ENCODE peak calls at places on chromosomes 3 and 15, in ten cellular contexts. One of them, this sample, is unnamed.

GRCh38 chr3:46916799-46917198 is 39.3 kb downstream of the PTH1R start:
- DNase-seq in CD4-positive, alpha-beta T cell: no peak
- DNase-seq in SK-N-SH: no peak
- DNase-seq in fibroblast of lung: no peak
- DNase-seq in uterus: no peak
- DNase-seq in heart right ventricle: no peak
- DNase-seq in CD4-positive, alpha-beta memory T cell: no peak
- DNase-seq in tibial artery: no peak
- DNase-seq in cardiac muscle cell: no peak
- DNase-seq in GM23248: no peak
- DNase-seq in this sample: no peak

GRCh38 chr3:131917006-131917405 is 117.8 kb downstream of the CPNE4 start:
- DNase-seq in GM23248: peak; percentile 51
- DNase-seq in CD4-positive, alpha-beta memory T cell: no peak
- DNase-seq in CD4-positive, alpha-beta T cell: no peak
- DNase-seq in uterus: no peak
- DNase-seq in fibroblast of lung: peak; percentile 13
- DNase-seq in cardiac muscle cell: no peak
- DNase-seq in tibial artery: no peak
- DNase-seq in heart right ventricle: no peak
- DNase-seq in SK-N-SH: no peak
- DNase-seq in this sample: no peak

GRCh38 chr3:142902356-142902755 is 13.5 kb upstream of the PCOLCE2 start:
- DNase-seq in CD4-positive, alpha-beta T cell: no peak
- DNase-seq in heart right ventricle: no peak
- DNase-seq in cardiac muscle cell: no peak
- DNase-seq in CD4-positive, alpha-beta memory T cell: no peak
- DNase-seq in GM23248: peak; percentile 36
- DNase-seq in uterus: no peak
- DNase-seq in SK-N-SH: no peak
- DNase-seq in fibroblast of lung: peak; percentile 15
- DNase-seq in tibial artery: no peak
- DNase-seq in this sample: no peak

GRCh38 chr3:13621381-13622221 is 72.7 kb downstream of the FBLN2 start:
- DNase-seq in tibial artery: no peak
- DNase-seq in cardiac muscle cell: no peak
- DNase-seq in SK-N-SH: no peak
- DNase-seq in CD4-positive, alpha-beta memory T cell: peak; percentile 33
- DNase-seq in fibroblast of lung: no peak
- DNase-seq in CD4-positive, alpha-beta T cell: peak; percentile 4
- DNase-seq in heart right ventricle: no peak
- DNase-seq in GM23248: no peak
- DNase-seq in uterus: no peak
- DNase-seq in this sample: no peak

GRCh38 chr3:46420931-46421330 is 13.9 kb downstream of the CCRL2 start:
- DNase-seq in CD4-positive, alpha-beta memory T cell: no peak
- DNase-seq in cardiac muscle cell: no peak
- DNase-seq in SK-N-SH: no peak
- DNase-seq in GM23248: no peak
- DNase-seq in uterus: no peak
- DNase-seq in heart right ventricle: no peak
- DNase-seq in fibroblast of lung: no peak
- DNase-seq in CD4-positive, alpha-beta T cell: no peak
- DNase-seq in tibial artery: no peak
- DNase-seq in this sample: no peak

GRCh38 chr3:101851072-101851471 is 1.8 kb downstream of the NFKBIZ start:
- DNase-seq in CD4-positive, alpha-beta memory T cell: no peak
- DNase-seq in cardiac muscle cell: no peak
- DNase-seq in fibroblast of lung: no peak
- DNase-seq in tibial artery: no peak
- DNase-seq in CD4-positive, alpha-beta T cell: no peak
- DNase-seq in uterus: no peak
- DNase-seq in GM23248: peak; percentile 49
- DNase-seq in SK-N-SH: no peak
- DNase-seq in heart right ventricle: no peak
- DNase-seq in this sample: no peak

GRCh38 chr3:13571831-13572750 is 23.2 kb downstream of the FBLN2 start:
- DNase-seq in fibroblast of lung: no peak
- DNase-seq in SK-N-SH: peak; percentile 15
- DNase-seq in CD4-positive, alpha-beta memory T cell: no peak
- DNase-seq in CD4-positive, alpha-beta T cell: no peak
- DNase-seq in uterus: no peak
- DNase-seq in heart right ventricle: no peak
- DNase-seq in cardiac muscle cell: no peak
- DNase-seq in tibial artery: no peak
- DNase-seq in GM23248: no peak
- DNase-seq in this sample: peak; percentile 50

GRCh38 chr3:185813691-185814215 is 11.1 kb downstream of the IGF2BP2 start:
- DNase-seq in tibial artery: no peak
- DNase-seq in fibroblast of lung: peak; percentile 93
- DNase-seq in CD4-positive, alpha-beta memory T cell: no peak
- DNase-seq in heart right ventricle: no peak
- DNase-seq in cardiac muscle cell: peak; percentile 41
- DNase-seq in uterus: no peak
- DNase-seq in SK-N-SH: no peak
- DNase-seq in GM23248: peak; percentile 70
- DNase-seq in CD4-positive, alpha-beta T cell: no peak
- DNase-seq in this sample: no peak

GRCh38 chr3:16987141-16987540 is 102.4 kb downstream of the PLCL2 start:
- DNase-seq in GM23248: no peak
- DNase-seq in tibial artery: no peak
- DNase-seq in CD4-positive, alpha-beta T cell: no peak
- DNase-seq in heart right ventricle: no peak
- DNase-seq in fibroblast of lung: no peak
- DNase-seq in uterus: no peak
- DNase-seq in SK-N-SH: no peak
- DNase-seq in cardiac muscle cell: no peak
- DNase-seq in CD4-positive, alpha-beta memory T cell: no peak
- DNase-seq in this sample: no peak

DNA sequence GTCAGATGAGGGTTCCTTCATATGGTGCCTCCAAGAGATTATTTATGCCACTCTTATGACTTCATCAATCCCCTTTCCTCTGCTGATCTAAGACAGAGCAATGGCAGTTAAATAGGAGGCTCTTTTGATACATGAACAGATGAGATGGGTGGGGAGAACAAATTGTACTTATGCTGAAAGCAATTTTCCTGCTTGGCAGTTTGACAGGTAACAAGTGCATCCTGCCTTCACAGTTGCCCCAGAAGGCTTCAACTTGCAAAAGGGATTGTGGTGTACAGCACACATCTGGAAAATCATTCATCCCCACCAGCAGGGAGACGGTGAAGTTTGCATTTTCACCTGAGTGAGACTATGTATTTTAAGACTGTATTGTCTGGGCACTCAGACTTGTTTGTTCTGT is 27.3 kb downstream of the ENTPD3 start:
- DNase-seq in SK-N-SH: no peak
- DNase-seq in uterus: no peak
- DNase-seq in CD4-positive, alpha-beta T cell: no peak
- DNase-seq in GM23248: no peak
- DNase-seq in fibroblast of lung: no peak
- DNase-seq in cardiac muscle cell: no peak
- DNase-seq in CD4-positive, alpha-beta memory T cell: no peak
- DNase-seq in tibial artery: no peak
- DNase-seq in heart right ventricle: no peak
- DNase-seq in this sample: peak; percentile 22
- H3K27ac ChIP-seq in SK-N-SH: no peak overlapping the region
- H3K27ac ChIP-seq in uterus: no peak overlapping the region
- H3K27ac ChIP-seq in CD4-positive, alpha-beta T cell: no peak overlapping the region
- H3K27ac ChIP-seq in GM23248: no peak overlapping the region
- H3K27ac ChIP-seq in fibroblast of lung: no peak overlapping the region
- H3K27ac ChIP-seq in cardiac muscle cell: no peak overlapping the region
- H3K27ac ChIP-seq in CD4-positive, alpha-beta memory T cell: no peak overlapping the region
- H3K27ac ChIP-seq in tibial artery: no peak overlapping the region
- H3K27ac ChIP-seq in heart right ventricle: no peak overlapping the region
- H3K27ac ChIP-seq in this sample: no peak overlapping the region

GRCh38 chr3:141204343-141204742 is 27.3 kb upstream of the PXYLP1 start:
- DNase-seq in heart right ventricle: no peak
- DNase-seq in CD4-positive, alpha-beta T cell: no peak
- DNase-seq in uterus: no peak
- DNase-seq in SK-N-SH: no peak
- DNase-seq in cardiac muscle cell: peak; percentile 19
- DNase-seq in fibroblast of lung: no peak
- DNase-seq in GM23248: no peak
- DNase-seq in tibial artery: no peak
- DNase-seq in CD4-positive, alpha-beta memory T cell: no peak
- DNase-seq in this sample: no peak

GRCh38 chr3:141201122-141201521 is 30.5 kb upstream of the PXYLP1 start:
- DNase-seq in heart right ventricle: no peak
- DNase-seq in CD4-positive, alpha-beta memory T cell: no peak
- DNase-seq in cardiac muscle cell: no peak
- DNase-seq in CD4-positive, alpha-beta T cell: no peak
- DNase-seq in GM23248: no peak
- DNase-seq in fibroblast of lung: no peak
- DNase-seq in SK-N-SH: no peak
- DNase-seq in uterus: no peak
- DNase-seq in tibial artery: no peak
- DNase-seq in this sample: peak; percentile 5

GRCh38 chr3:141203866-141204265 is 27.8 kb upstream of the PXYLP1 start:
- DNase-seq in CD4-positive, alpha-beta T cell: no peak
- DNase-seq in cardiac muscle cell: no peak
- DNase-seq in SK-N-SH: no peak
- DNase-seq in CD4-positive, alpha-beta memory T cell: no peak
- DNase-seq in GM23248: no peak
- DNase-seq in tibial artery: no peak
- DNase-seq in heart right ventricle: no peak
- DNase-seq in uterus: no peak
- DNase-seq in fibroblast of lung: no peak
- DNase-seq in this sample: no peak

GRCh38 chr3:141202682-141203081 is 28.9 kb upstream of the PXYLP1 start:
- DNase-seq in heart right ventricle: no peak
- DNase-seq in fibroblast of lung: no peak
- DNase-seq in cardiac muscle cell: no peak
- DNase-seq in CD4-positive, alpha-beta memory T cell: no peak
- DNase-seq in CD4-positive, alpha-beta T cell: no peak
- DNase-seq in uterus: no peak
- DNase-seq in tibial artery: no peak
- DNase-seq in SK-N-SH: no peak
- DNase-seq in GM23248: no peak
- DNase-seq in this sample: no peak
- H3K27ac ChIP-seq in heart right ventricle: no peak overlapping the region
- H3K27ac ChIP-seq in fibroblast of lung: no peak overlapping the region
- H3K27ac ChIP-seq in cardiac muscle cell: no peak overlapping the region
- H3K27ac ChIP-seq in CD4-positive, alpha-beta memory T cell: no peak overlapping the region
- H3K27ac ChIP-seq in CD4-positive, alpha-beta T cell: no peak overlapping the region
- H3K27ac ChIP-seq in uterus: no peak overlapping the region
- H3K27ac ChIP-seq in tibial artery: no peak overlapping the region
- H3K27ac ChIP-seq in SK-N-SH: no peak overlapping the region
- H3K27ac ChIP-seq in GM23248: no peak overlapping the region
- H3K27ac ChIP-seq in this sample: no peak overlapping the region

GRCh38 chr15:81171286-81171685 is 25.4 kb upstream of the IL16 start:
- DNase-seq in fibroblast of lung: no peak
- DNase-seq in tibial artery: no peak
- DNase-seq in GM23248: no peak
- DNase-seq in heart right ventricle: no peak
- DNase-seq in uterus: no peak
- DNase-seq in CD4-positive, alpha-beta T cell: no peak
- DNase-seq in CD4-positive, alpha-beta memory T cell: no peak
- DNase-seq in cardiac muscle cell: no peak
- DNase-seq in SK-N-SH: no peak
- DNase-seq in this sample: no peak
- H3K27ac ChIP-seq in fibroblast of lung: no peak overlapping the region
- H3K27ac ChIP-seq in tibial artery: no peak overlapping the region
- H3K27ac ChIP-seq in GM23248: no peak overlapping the region
- H3K27ac ChIP-seq in heart right ventricle: no peak overlapping the region
- H3K27ac ChIP-seq in uterus: peak overlapping the region; percentile 15
- H3K27ac ChIP-seq in CD4-positive, alpha-beta T cell: no peak overlapping the region
- H3K27ac ChIP-seq in CD4-positive, alpha-beta memory T cell: no peak overlapping the region
- H3K27ac ChIP-seq in cardiac muscle cell: no peak overlapping the region
- H3K27ac ChIP-seq in SK-N-SH: no peak overlapping the region
- H3K27ac ChIP-seq in this sample: no peak overlapping the region

DNA sequence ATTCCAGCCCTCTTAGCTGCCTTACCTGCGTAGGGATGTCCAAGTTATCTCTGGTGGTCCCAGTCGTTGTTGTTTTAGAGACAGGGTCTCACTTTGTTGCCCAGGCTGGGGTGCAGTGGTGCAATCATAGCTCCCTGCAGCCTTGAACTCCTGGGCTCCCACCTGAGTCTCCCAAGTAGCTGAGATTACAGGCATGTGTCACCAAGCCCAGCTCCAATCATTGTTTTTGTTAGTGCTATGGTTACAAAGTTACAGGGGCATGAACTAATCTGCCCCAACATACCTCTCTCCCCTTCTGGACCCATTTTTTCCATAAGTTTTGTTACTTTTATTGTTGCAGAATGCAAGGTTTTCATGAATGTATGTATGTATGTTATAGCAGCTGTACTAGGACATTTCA is 54.7 kb downstream of the CTDSPL2 start:
- DNase-seq in tibial artery: no peak
- DNase-seq in CD4-positive, alpha-beta T cell: no peak
- DNase-seq in uterus: no peak
- DNase-seq in SK-N-SH: no peak
- DNase-seq in GM23248: no peak
- DNase-seq in fibroblast of lung: no peak
- DNase-seq in heart right ventricle: no peak
- DNase-seq in CD4-positive, alpha-beta memory T cell: no peak
- DNase-seq in cardiac muscle cell: no peak
- DNase-seq in this sample: no peak
- H3K27ac ChIP-seq in tibial artery: no peak overlapping the region
- H3K27ac ChIP-seq in CD4-positive, alpha-beta T cell: no peak overlapping the region
- H3K27ac ChIP-seq in uterus: no peak overlapping the region
- H3K27ac ChIP-seq in SK-N-SH: no peak overlapping the region
- H3K27ac ChIP-seq in GM23248: no peak overlapping the region
- H3K27ac ChIP-seq in fibroblast of lung: no peak overlapping the region
- H3K27ac ChIP-seq in heart right ventricle: no peak overlapping the region
- H3K27ac ChIP-seq in CD4-positive, alpha-beta memory T cell: no peak overlapping the region
- H3K27ac ChIP-seq in cardiac muscle cell: no peak overlapping the region
- H3K27ac ChIP-seq in this sample: no peak overlapping the region

GRCh38 chr3:141406265-141406664 is 38.0 kb downstream of the ZBTB38 start:
- DNase-seq in GM23248: no peak
- DNase-seq in CD4-positive, alpha-beta memory T cell: no peak
- DNase-seq in fibroblast of lung: no peak
- DNase-seq in SK-N-SH: no peak
- DNase-seq in CD4-positive, alpha-beta T cell: no peak
- DNase-seq in tibial artery: no peak
- DNase-seq in uterus: no peak
- DNase-seq in cardiac muscle cell: no peak
- DNase-seq in heart right ventricle: no peak
- DNase-seq in this sample: no peak

GRCh38 chr3:141405581-141405980 is 37.3 kb downstream of the ZBTB38 start:
- DNase-seq in CD4-positive, alpha-beta memory T cell: no peak
- DNase-seq in heart right ventricle: no peak
- DNase-seq in cardiac muscle cell: no peak
- DNase-seq in CD4-positive, alpha-beta T cell: no peak
- DNase-seq in GM23248: peak; percentile 59
- DNase-seq in uterus: no peak
- DNase-seq in SK-N-SH: no peak
- DNase-seq in tibial artery: no peak
- DNase-seq in fibroblast of lung: peak; percentile 88
- DNase-seq in this sample: no peak

GRCh38 chr3:141407043-141407442 is 38.7 kb downstream of the ZBTB38 start:
- DNase-seq in CD4-positive, alpha-beta T cell: no peak
- DNase-seq in uterus: peak; percentile 70
- DNase-seq in fibroblast of lung: peak; percentile 93
- DNase-seq in GM23248: peak; percentile 99
- DNase-seq in cardiac muscle cell: no peak
- DNase-seq in CD4-positive, alpha-beta memory T cell: no peak
- DNase-seq in tibial artery: no peak
- DNase-seq in SK-N-SH: no peak
- DNase-seq in heart right ventricle: peak; percentile 69
- DNase-seq in this sample: peak; percentile 68

GRCh38 chr3:141408596-141408995 is 40.3 kb downstream of the ZBTB38 start:
- DNase-seq in SK-N-SH: no peak
- DNase-seq in heart right ventricle: no peak
- DNase-seq in GM23248: no peak
- DNase-seq in tibial artery: no peak
- DNase-seq in CD4-positive, alpha-beta memory T cell: no peak
- DNase-seq in fibroblast of lung: no peak
- DNase-seq in uterus: no peak
- DNase-seq in cardiac muscle cell: no peak
- DNase-seq in CD4-positive, alpha-beta T cell: no peak
- DNase-seq in this sample: no peak

GRCh38 chr3:141407817-141408216 is 39.5 kb downstream of the ZBTB38 start:
- DNase-seq in tibial artery: no peak
- DNase-seq in heart right ventricle: no peak
- DNase-seq in SK-N-SH: no peak
- DNase-seq in CD4-positive, alpha-beta memory T cell: no peak
- DNase-seq in cardiac muscle cell: no peak
- DNase-seq in fibroblast of lung: no peak
- DNase-seq in GM23248: no peak
- DNase-seq in CD4-positive, alpha-beta T cell: no peak
- DNase-seq in uterus: no peak
- DNase-seq in this sample: no peak
- H3K27ac ChIP-seq in tibial artery: peak overlapping the region; percentile 99
- H3K27ac ChIP-seq in heart right ventricle: peak overlapping the region; percentile 54
- H3K27ac ChIP-seq in SK-N-SH: no peak overlapping the region
- H3K27ac ChIP-seq in CD4-positive, alpha-beta memory T cell: no peak overlapping the region
- H3K27ac ChIP-seq in cardiac muscle cell: no peak overlapping the region
- H3K27ac ChIP-seq in fibroblast of lung: peak overlapping the region; percentile 87
- H3K27ac ChIP-seq in GM23248: peak overlapping the region; percentile 92
- H3K27ac ChIP-seq in CD4-positive, alpha-beta T cell: no peak overlapping the region
- H3K27ac ChIP-seq in uterus: peak overlapping the region; percentile 100
- H3K27ac ChIP-seq in this sample: peak overlapping the region; percentile 99

This sample was measured in upper lobe of left lung.